ENCODE peak calls at places on chromosomes 16 and 17, in four cellular contexts. One of them, this sample, is unnamed.
A peak's percentile ranks its signal among the peaks of the same experiment; 100 is the strongest.

GRCh38 chr17:77572851-77573250 is 385.7 kb upstream of the TNRC6C start:
- DNase-seq in GM12878: no peak
- DNase-seq in K562: no peak
- DNase-seq in HepG2: no peak
- DNase-seq in this sample: no peak

GRCh38 chr17:50136096-50136687 is 6.2 kb upstream of the SAMD14 start:
- DNase-seq in K562: no peak
- DNase-seq in GM12878: no peak
- DNase-seq in HepG2: no peak
- DNase-seq in this sample: no peak

GRCh38 chr16:85903576-85903975 is 4.6 kb downstream of the IRF8 start:
- DNase-seq in K562: no peak
- DNase-seq in GM12878: peak; percentile 87
- DNase-seq in HepG2: no peak
- DNase-seq in this sample: no peak

GRCh38 chr17:64503821-64504768 is 2.0 kb downstream of the DDX5 start:
- DNase-seq in K562: no peak
- DNase-seq in GM12878: no peak
- DNase-seq in HepG2: no peak
- DNase-seq in this sample: no peak

GRCh38 chr16:2422123-2422867 is 7.0 kb upstream of the CCNF start:
- DNase-seq in HepG2: no peak
- DNase-seq in GM12878: no peak
- DNase-seq in K562: no peak
- DNase-seq in this sample: no peak

GRCh38 chr16:51453296-51453695 is 302.2 kb upstream of the SALL1 start:
- DNase-seq in HepG2: no peak
- DNase-seq in K562: no peak
- DNase-seq in GM12878: no peak
- DNase-seq in this sample: no peak

GRCh38 chr17:65277576-65277975 is 140.4 kb downstream of the RGS9 start:
- DNase-seq in GM12878: no peak
- DNase-seq in K562: no peak
- DNase-seq in HepG2: no peak
- DNase-seq in this sample: no peak

GRCh38 chr17:54956802-54957201 is 11.7 kb downstream of the COX11 start:
- DNase-seq in K562: no peak
- DNase-seq in GM12878: no peak
- DNase-seq in HepG2: no peak
- DNase-seq in this sample: no peak

GRCh38 chr16:17312100-17312732 is 158.5 kb downstream of the XYLT1 start:
- DNase-seq in HepG2: no peak
- DNase-seq in K562: no peak
- DNase-seq in GM12878: no peak
- DNase-seq in this sample: no peak

GRCh38 chr16:53973021-53973420 is 269.1 kb downstream of the FTO start:
- DNase-seq in HepG2: no peak
- DNase-seq in K562: no peak
- DNase-seq in GM12878: no peak
- DNase-seq in this sample: no peak

GRCh38 chr17:7989781-7990655 is 12.4 kb upstream of the GUCY2D start:
- DNase-seq in GM12878: peak; percentile 49
- DNase-seq in K562: peak; percentile 81
- DNase-seq in HepG2: peak; percentile 44
- DNase-seq in this sample: peak; percentile 83

GRCh38 chr16:456891-457483 is 31.5 kb downstream of the RAB11FIP3 start:
- DNase-seq in HepG2: no peak
- DNase-seq in K562: peak; percentile 70
- DNase-seq in GM12878: no peak
- DNase-seq in this sample: no peak

GRCh38 chr16:89062389-89063345 is 31.0 kb upstream of the ACSF3 start:
- DNase-seq in HepG2: no peak
- DNase-seq in K562: no peak
- DNase-seq in GM12878: no peak
- DNase-seq in this sample: no peak

GRCh38 chr17:3534881-3535252 is 22.7 kb downstream of the TRPV3 start:
- DNase-seq in GM12878: no peak
- DNase-seq in HepG2: no peak
- DNase-seq in K562: no peak
- DNase-seq in this sample: no peak

GRCh38 chr17:71801301-71801700 is 319.5 kb upstream of the SOX9 start:
- DNase-seq in HepG2: no peak
- DNase-seq in K562: no peak
- DNase-seq in GM12878: no peak
- DNase-seq in this sample: no peak

GRCh38 chr17:15488557-15488956 is 21.1 kb upstream of the CDRT4 start:
- DNase-seq in K562: no peak
- DNase-seq in GM12878: no peak
- DNase-seq in HepG2: no peak
- DNase-seq in this sample: no peak

GRCh38 chr17:57481901-57482300 is 225.6 kb downstream of the MSI2 start:
- DNase-seq in HepG2: no peak
- DNase-seq in GM12878: no peak
- DNase-seq in K562: peak; percentile 49
- DNase-seq in this sample: no peak

GRCh38 chr17:47872019-47872650 is 21.2 kb upstream of the SP6 start:
- DNase-seq in K562: no peak
- DNase-seq in HepG2: no peak
- DNase-seq in GM12878: no peak
- DNase-seq in this sample: no peak

GRCh38 chr17:45009676-45010467 is 41.6 kb downstream of the DCAKD start:
- DNase-seq in GM12878: no peak
- DNase-seq in HepG2: no peak
- DNase-seq in K562: peak; percentile 51
- DNase-seq in this sample: no peak

GRCh38 chr17:10295728-10296343 is 77.0 kb downstream of the MYH13 start:
- DNase-seq in K562: peak; percentile 56
- DNase-seq in HepG2: peak; percentile 52
- DNase-seq in GM12878: peak; percentile 21
- DNase-seq in this sample: peak; percentile 44

GRCh38 chr17:17156511-17156910 is 49.6 kb downstream of the PLD6 start:
- DNase-seq in K562: no peak
- DNase-seq in HepG2: no peak
- DNase-seq in GM12878: no peak
- DNase-seq in this sample: no peak

GRCh38 chr16:58306327-58306726 is 11.5 kb upstream of the PRSS54 start:
- DNase-seq in GM12878: no peak
- DNase-seq in K562: no peak
- DNase-seq in HepG2: peak; percentile 15
- DNase-seq in this sample: no peak

GRCh38 chr17:82270651-82271050 is 2.8 kb downstream of the CSNK1D start:
- DNase-seq in HepG2: no peak
- DNase-seq in K562: no peak
- DNase-seq in GM12878: no peak
- DNase-seq in this sample: no peak

GRCh38 chr16:19329932-19330331 is 44.4 kb downstream of the CLEC19A start:
- DNase-seq in HepG2: no peak
- DNase-seq in K562: no peak
- DNase-seq in GM12878: no peak
- DNase-seq in this sample: no peak

GRCh38 chr16:19328364-19328763 is 42.8 kb downstream of the CLEC19A start:
- DNase-seq in K562: no peak
- DNase-seq in GM12878: no peak
- DNase-seq in HepG2: no peak
- DNase-seq in this sample: no peak

GRCh38 chr16:19331794-19332193 is 46.3 kb downstream of the CLEC19A start:
- DNase-seq in K562: no peak
- DNase-seq in HepG2: no peak
- DNase-seq in GM12878: no peak
- DNase-seq in this sample: no peak

DNA sequence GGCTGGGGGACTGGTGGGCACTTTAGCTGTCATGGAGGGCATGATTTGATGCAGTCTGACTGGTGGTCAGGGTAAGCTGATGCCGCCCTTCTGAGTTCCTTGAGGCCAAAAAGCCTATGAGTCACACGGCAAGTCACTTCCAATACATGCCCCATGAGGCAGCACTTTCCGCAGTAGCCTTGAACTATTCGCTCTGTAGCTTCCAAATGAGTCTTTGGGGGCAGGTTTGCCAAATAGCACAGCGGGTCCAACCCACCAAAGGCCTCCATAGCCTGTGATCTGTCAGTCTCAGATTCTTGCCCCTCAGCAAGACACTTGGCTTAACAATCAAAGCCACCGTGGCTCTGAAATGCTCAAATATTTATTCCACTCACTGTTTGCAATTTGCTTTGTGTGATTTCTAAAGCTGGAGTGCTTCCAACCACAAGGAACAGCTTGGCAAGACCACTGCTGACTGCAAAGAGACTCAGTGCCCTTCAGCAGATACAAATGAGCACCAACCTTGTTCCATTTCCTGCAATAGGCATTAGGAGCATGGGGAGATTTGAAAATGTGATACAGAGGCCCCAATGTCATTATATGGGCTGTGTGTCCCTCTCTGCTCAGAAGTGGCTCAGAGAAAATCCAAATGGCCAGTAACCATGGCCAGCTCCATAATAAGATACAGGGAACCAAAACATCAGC is 45.4 kb downstream of the CLEC19A start:
- DNase-seq in K562: no peak
- DNase-seq in HepG2: peak; percentile 20
- DNase-seq in GM12878: no peak
- DNase-seq in this sample: no peak
- TF ChIP-seq CBX5 in K562: no peak
- TF ChIP-seq CBX5 in HepG2: no peak
- TF ChIP-seq CBX5 in GM12878: no peak
- TF ChIP-seq CBX5 in this sample: no peak

GRCh38 chr17:29125651-29126050 is 54.5 kb downstream of the MYO18A start:
- DNase-seq in HepG2: no peak
- DNase-seq in GM12878: no peak
- DNase-seq in K562: no peak
- DNase-seq in this sample: no peak

GRCh38 chr17:29126268-29126923 is 53.8 kb downstream of the MYO18A start:
- DNase-seq in K562: no peak
- DNase-seq in HepG2: no peak
- DNase-seq in GM12878: no peak
- DNase-seq in this sample: no peak

GRCh38 chr17:29124931-29125270 is 55.3 kb downstream of the MYO18A start:
- DNase-seq in K562: peak; percentile 54
- DNase-seq in GM12878: no peak
- DNase-seq in HepG2: no peak
- DNase-seq in this sample: no peak

GRCh38 chr17:29123111-29123510 is 57.1 kb downstream of the MYO18A start:
- DNase-seq in HepG2: no peak
- DNase-seq in K562: no peak
- DNase-seq in GM12878: no peak
- DNase-seq in this sample: no peak

GRCh38 chr17:29124135-29124930 is 55.9 kb downstream of the MYO18A start:
- DNase-seq in HepG2: peak; percentile 71
- DNase-seq in K562: peak; percentile 68
- DNase-seq in GM12878: no peak
- DNase-seq in this sample: peak; percentile 57
- TF ChIP-seq RFX5 in HepG2: no peak
- TF ChIP-seq RFX5 in K562: no peak
- TF ChIP-seq RFX5 in GM12878: no peak
- TF ChIP-seq RFX5 in this sample: no peak

DNA sequence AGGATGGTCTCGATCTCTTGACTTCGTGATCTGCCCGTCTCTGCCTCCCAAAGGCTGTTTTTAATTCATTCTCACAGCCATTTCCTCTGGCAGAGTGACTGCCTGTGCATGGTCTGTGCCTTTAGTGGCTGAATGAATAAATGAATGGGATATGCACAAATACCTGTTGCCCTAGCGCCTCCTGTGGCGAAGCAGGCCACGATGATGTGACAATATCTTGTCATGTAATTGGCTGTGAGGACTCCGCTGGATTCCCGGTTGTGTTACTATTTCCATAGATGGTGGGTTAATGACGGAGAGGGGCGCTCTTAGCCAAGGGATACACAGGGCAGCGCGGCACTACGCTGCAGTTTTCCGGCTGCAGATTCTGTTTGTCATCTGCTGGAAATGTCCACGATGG is 26.8 kb upstream of the ENDOV start:
- DNase-seq in GM12878: no peak
- DNase-seq in K562: no peak
- DNase-seq in HepG2: no peak
- DNase-seq in this sample: no peak
- TF ChIP-seq CBX5 in GM12878: no peak
- TF ChIP-seq CBX5 in K562: no peak
- TF ChIP-seq CBX5 in HepG2: no peak
- TF ChIP-seq CBX5 in this sample: no peak

DNA sequence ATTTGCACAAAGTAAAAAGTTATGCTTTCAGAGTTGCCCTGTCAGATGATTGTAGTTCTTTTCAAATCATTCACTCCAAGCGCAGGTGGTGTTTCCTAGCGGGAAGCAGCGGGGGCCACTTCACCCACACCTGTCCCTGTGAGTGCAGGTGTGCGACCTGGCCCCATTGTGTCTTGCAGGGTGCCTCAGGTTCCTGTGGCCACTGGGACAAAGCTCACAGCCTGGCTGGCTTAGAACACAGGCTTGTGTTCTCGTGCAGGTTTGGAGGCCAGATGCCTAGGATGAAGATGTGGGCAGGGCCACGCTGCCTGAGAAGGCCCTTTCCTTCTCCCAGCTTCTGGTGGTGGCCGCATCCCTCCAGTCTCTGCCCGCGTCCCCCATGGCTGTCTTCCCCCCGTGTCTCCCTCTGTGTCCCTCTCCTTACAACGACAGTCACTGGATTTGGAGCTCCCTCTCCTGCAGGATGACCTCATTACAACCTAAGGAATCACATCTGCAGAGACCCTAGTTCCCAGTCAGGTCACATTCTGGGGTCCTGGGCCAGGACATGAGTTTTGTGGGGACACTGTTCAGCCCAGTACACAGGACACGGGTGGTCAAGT is 90.5 kb downstream of the NPIPB11 start:
- DNase-seq in HepG2: no peak
- DNase-seq in GM12878: no peak
- DNase-seq in K562: no peak
- DNase-seq in this sample: no peak
- TF ChIP-seq RFX5 in HepG2: no peak
- TF ChIP-seq RFX5 in GM12878: no peak
- TF ChIP-seq RFX5 in K562: no peak
- TF ChIP-seq RFX5 in this sample: no peak

This sample was measured in H1.